ENCODE peak calls at places on chromosomes 3 and 15, in six cellular contexts. C is A673, V is left ventricle myocardium inferior, E is mammary epithelial cell, N is hepatocyte, L is fibroblast of lung. S is an unnamed sample.

GRCh38 chr15:34209421-34210282 is at the start of gene KATNBL1:
- DNase-seq in C (peak; percentile 97), V (peak; percentile 96), E (peak; percentile 92), N (peak; percentile 99), L (peak; percentile 91), S (peak; percentile 84)

GRCh38 chr3:176867681-176868663 is 329.3 kb downstream of the TBL1XR1 start:
- DNase-seq in C (no peak), V (no peak), E (peak; percentile 68), N (peak; percentile 6), L (no peak), S (peak; percentile 41)

GRCh38 chr3:122247825-122248185 is 64.3 kb downstream of the CASR start:
- DNase-seq in C (no peak), V (no peak), E (no peak), N (no peak), L (no peak), S (no peak)

GRCh38 chr3:113660901-113661300 is 35.5 kb downstream of the USF3 start:
- DNase-seq in C (no peak), V (no peak), E (no peak), N (no peak), L (peak; percentile 87), S (no peak)

GRCh38 chr15:90300988-90301715 is 35.7 kb downstream of the NGRN start:
- DNase-seq in C (peak; percentile 78), V (peak; percentile 55), E (peak; percentile 41), N (peak; percentile 68), L (peak; percentile 35), S (peak; percentile 29)

GRCh38 chr3:85254738-85255137 is 295.9 kb downstream of the CADM2 start:
- DNase-seq in C (no peak), V (no peak), E (no peak), N (no peak), L (peak; percentile 45), S (no peak)

GRCh38 chr3:172766241-172766640 is 15.7 kb downstream of the ECT2 start:
- DNase-seq in C (no peak), V (no peak), E (no peak), N (no peak), L (no peak), S (no peak)

GRCh38 chr3:124363451-124363850 is 366.8 kb upstream of the UMPS start:
- DNase-seq in C (peak; percentile 26), V (no peak), E (peak; percentile 41), N (peak; percentile 60), L (peak; percentile 96), S (no peak)

GRCh38 chr3:105616374-105616915 is 249.7 kb downstream of the ALCAM start:
- DNase-seq in C (no peak), V (no peak), E (no peak), N (no peak), L (no peak), S (no peak)

GRCh38 chr15:57263520-57263919 is 112.8 kb upstream of the CGNL1 start:
- DNase-seq in C (no peak), V (no peak), E (no peak), N (no peak), L (no peak), S (no peak)

GRCh38 chr3:183980408-183980807 is 37.3 kb downstream of the ABCC5 start:
- DNase-seq in C (no peak), V (no peak), E (no peak), N (peak; percentile 36), L (peak; percentile 40), S (no peak)

GRCh38 chr3:11558002-11558401 is 85.7 kb downstream of the VGLL4 start:
- DNase-seq in C (no peak), V (peak; percentile 9), E (peak; percentile 88), N (no peak), L (peak; percentile 83), S (peak; percentile 92)

GRCh38 chr3:105944721-105945120 is 75.9 kb upstream of the CBLB start:
- DNase-seq in C (no peak), V (no peak), E (peak; percentile 94), N (no peak), L (peak; percentile 67), S (peak; percentile 96)

GRCh38 chr3:30505866-30506517 is 100.4 kb upstream of the TGFBR2 start:
- DNase-seq in C (no peak), V (no peak), E (no peak), N (no peak), L (no peak), S (no peak)

GRCh38 chr15:79853492-79854328 is 43.1 kb downstream of the MTHFS start:
- DNase-seq in C (peak; percentile 79), V (peak; percentile 29), E (peak; percentile 81), N (peak; percentile 88), L (peak; percentile 90), S (peak; percentile 64)

GRCh38 chr15:77549552-77550274 is 83.0 kb downstream of the LINGO1 start:
- DNase-seq in C (no peak), V (no peak), E (no peak), N (no peak), L (no peak), S (no peak)
- TF ChIP-seq CTCF in C (no peak), V (no peak), E (no peak), N (no peak), L (no peak), S (no peak)

GRCh38 chr15:68186671-68187397 is 18.3 kb downstream of the CALML4 start:
- DNase-seq in C (peak; percentile 35), V (no peak), E (no peak), N (no peak), L (peak; percentile 89), S (no peak)
- H3K4me1 ChIP-seq in C (peaks cover 19% of the 10 kb centered on the region), V (peaks cover 31% of the 10 kb centered on the region), E (peaks cover 8% of the 10 kb centered on the region), N (peaks cover 9% of the 10 kb centered on the region), L (peaks cover 7% of the 10 kb centered on the region), S (no peaks in the 10 kb centered on the region)

GRCh38 chr3:139444446-139444845 is 31.9 kb downstream of the RBP2 start:
- DNase-seq in C (no peak), V (no peak), E (no peak), N (no peak), L (no peak), S (no peak)
- TF ChIP-seq CTCF in C (no peak), V (no peak), E (no peak), N (no peak), L (no peak), S (no peak)

GRCh38 chr3:13068269-13069010 is 4.8 kb downstream of the IQSEC1 start:
- DNase-seq in C (no peak), V (no peak), E (no peak), N (no peak), L (no peak), S (no peak)

GRCh38 chr3:13066236-13066635 is 7.0 kb downstream of the IQSEC1 start:
- DNase-seq in C (no peak), V (no peak), E (no peak), N (no peak), L (no peak), S (no peak)

GRCh38 chr3:13069495-13069894 is 3.7 kb downstream of the IQSEC1 start:
- DNase-seq in C (no peak), V (no peak), E (no peak), N (no peak), L (no peak), S (no peak)

GRCh38 chr3:13065727-13066126 is 7.5 kb downstream of the IQSEC1 start:
- DNase-seq in C (no peak), V (no peak), E (no peak), N (no peak), L (no peak), S (no peak)

GRCh38 chr3:13067778-13068177 is 5.5 kb downstream of the IQSEC1 start:
- DNase-seq in C (no peak), V (no peak), E (no peak), N (no peak), L (no peak), S (no peak)
- H3K4me1 ChIP-seq in C (no peaks in the 10 kb centered on the region), V (peaks cover 10% of the 10 kb centered on the region), E (no peaks in the 10 kb centered on the region), N (no peaks in the 10 kb centered on the region), L (no peaks in the 10 kb centered on the region), S (no peaks in the 10 kb centered on the region)